ENCODE peak calls at places on chromosomes 6 and 20, in ten cellular contexts. B is HEK293T, G is dorsolateral prefrontal cortex, X is A673, K is foreskin fibroblast, Y is EH, A is NCI-H1436, V is NCI-H345, D is neural crest cell, U is iPS-NIHi11. H is an unnamed sample.
A peak's percentile ranks its signal among the peaks of the same experiment; 100 is the strongest.

GRCh38 chr6:106158816-106159215 is 72.7 kb downstream of the PRDM1 start:
- DNase-seq in D (no peak), A (no peak), Y (peak; percentile 74), X (no peak), B (no peak), K (no peak), V (no peak), G (no peak), U (no peak), H (no peak)

GRCh38 chr6:85323435-85324040 is 126.3 kb upstream of the NT5E start:
- DNase-seq in X (peak; percentile 87), Y (peak; percentile 68), D (peak; percentile 89), B (peak; percentile 58), A (peak; percentile 68), U (peak; percentile 62), G (peak; percentile 73), K (peak; percentile 66), V (peak; percentile 50), H (peak; percentile 60)

GRCh38 chr6:100261486-100261885 is 203.2 kb downstream of the SIM1 start:
- DNase-seq in Y (no peak), D (no peak), A (no peak), X (no peak), G (no peak), U (no peak), K (no peak), V (no peak), B (no peak), H (no peak)

GRCh38 chr6:139539852-139540251 is 165.4 kb upstream of the CITED2 start:
- DNase-seq in Y (peak; percentile 98), G (no peak), U (peak; percentile 19), D (no peak), B (no peak), K (peak; percentile 63), V (no peak), X (peak; percentile 64), A (no peak), H (peak; percentile 86)

GRCh38 chr20:35055445-35056276 is 36.9 kb downstream of the TRPC4AP start:
- DNase-seq in U (no peak), X (no peak), D (no peak), V (no peak), K (no peak), B (no peak), Y (peak; percentile 78), G (no peak), A (no peak), H (no peak)

GRCh38 chr6:144012534-144012933 is 4.5 kb upstream of the PLAGL1 start:
- DNase-seq in Y (peak; percentile 1), V (no peak), G (no peak), A (no peak), B (no peak), X (no peak), U (no peak), D (no peak), K (peak; percentile 35), H (no peak)

GRCh38 chr6:108653864-108654402 is 93.2 kb downstream of the FOXO3 start:
- DNase-seq in X (no peak), G (no peak), K (peak; percentile 21), Y (peak; percentile 50), U (no peak), B (no peak), A (no peak), D (no peak), V (no peak), H (no peak)

GRCh38 chr6:3584611-3585010 is 127.8 kb upstream of the SLC22A23 start:
- DNase-seq in G (no peak), Y (peak; percentile 50), A (no peak), K (no peak), U (no peak), X (no peak), V (no peak), B (no peak), D (no peak), H (no peak)

GRCh38 chr20:25623225-25623735 is 534 bp downstream of the NANP start:
- DNase-seq in D (no peak), Y (peak; percentile 51), B (peak; percentile 37), X (no peak), A (no peak), U (peak; percentile 31), K (peak; percentile 38), G (no peak), V (no peak), H (peak; percentile 44)

GRCh38 chr20:38726849-38727601 is 2.7 kb downstream of the SLC32A1 start:
- DNase-seq in X (peak; percentile 74), K (no peak), B (no peak), A (peak; percentile 65), G (no peak), D (peak; percentile 83), Y (peak; percentile 7), U (peak; percentile 81), V (no peak), H (peak; percentile 28)

GRCh38 chr6:160634706-160635105 is 29.4 kb downstream of the LPA start:
- DNase-seq in G (no peak), V (no peak), K (no peak), U (peak; percentile 39), Y (no peak), B (no peak), D (no peak), A (no peak), X (no peak), H (no peak)

GRCh38 chr20:37071481-37071911 is 24.3 kb downstream of the RBL1 start:
- DNase-seq in A (no peak), B (no peak), D (no peak), Y (peak; percentile 85), K (no peak), V (no peak), U (no peak), X (no peak), G (no peak), H (no peak)